ENCODE peak calls at places on chromosome 10, in five cellular contexts. A is HCT116, Q is WTC11, V is K562, P is H1. J is an unnamed sample.

GRCh38 chr10:67492317-67493019 is 203.5 kb downstream of the CTNNA3 start:
- DNase-seq in A (no peak), Q (no peak), V (no peak), P (no peak), J (no peak)

GRCh38 chr10:80281292-80281691 is 8.2 kb downstream of the MAT1A start:
- DNase-seq in A (no peak), Q (no peak), V (no peak), P (no peak), J (no peak)

GRCh38 chr10:4810093-4810492 is 15.9 kb upstream of the AKR1E2 start:
- DNase-seq in A (no peak), Q (no peak), V (no peak), P (no peak), J (no peak)

GRCh38 chr10:92164024-92164423 is 126.9 kb downstream of the CPEB3 start:
- DNase-seq in A (no peak), Q (no peak), V (no peak), P (no peak), J (no peak)

GRCh38 chr10:108166401-108166800 is 1001.9 kb upstream of the SORCS1 start:
- DNase-seq in A (no peak), Q (no peak), V (no peak), P (no peak), J (no peak)

GRCh38 chr10:87660484-87661133 is 931 bp downstream of the PAPSS2 start:
- DNase-seq in A (no peak), Q (no peak), V (peak; percentile 63), P (no peak), J (no peak)

GRCh38 chr10:88651131-88651541 is 13.1 kb upstream of the LIPF start:
- DNase-seq in A (no peak), Q (no peak), V (no peak), P (no peak), J (no peak)

GRCh38 chr10:43252166-43252784 is 14.6 kb downstream of the RASGEF1A start:
- DNase-seq in A (no peak), Q (peak; percentile 7), V (no peak), P (no peak), J (no peak)

GRCh38 chr10:96420610-96421009 is 61.8 kb upstream of the OPALIN start:
- DNase-seq in A (no peak), Q (no peak), V (no peak), P (no peak), J (no peak)

GRCh38 chr10:82277591-82277990 is 402.6 kb downstream of the NRG3 start:
- DNase-seq in A (no peak), Q (no peak), V (no peak), P (no peak), J (no peak)

GRCh38 chr10:100327007-100327700 is 2.9 kb downstream of the PKD2L1 start:
- DNase-seq in A (no peak), Q (no peak), V (no peak), P (no peak), J (peak; percentile 90)

GRCh38 chr10:61554925-61555324 is 101.7 kb upstream of the TMEM26 start:
- DNase-seq in A (no peak), Q (no peak), V (no peak), P (no peak), J (no peak)
- TF ChIP-seq ATF3 in A (no peak), Q (no peak), V (no peak), P (no peak), J (no peak)

GRCh38 chr10:70140297-70140696 is 6.2 kb downstream of the TYSND1 start:
- DNase-seq in A (no peak), Q (no peak), V (no peak), P (no peak), J (no peak)
- TF ChIP-seq ATF3 in A (no peak), Q (no peak), V (no peak), P (no peak), J (no peak)

GRCh38 chr10:126433351-126433750 is 45.1 kb upstream of the ADAM12 start:
- DNase-seq in A (no peak), Q (no peak), V (no peak), P (no peak), J (no peak)
- TF ChIP-seq ATF3 in A (no peak), Q (no peak), V (no peak), P (no peak), J (no peak)

DNA sequence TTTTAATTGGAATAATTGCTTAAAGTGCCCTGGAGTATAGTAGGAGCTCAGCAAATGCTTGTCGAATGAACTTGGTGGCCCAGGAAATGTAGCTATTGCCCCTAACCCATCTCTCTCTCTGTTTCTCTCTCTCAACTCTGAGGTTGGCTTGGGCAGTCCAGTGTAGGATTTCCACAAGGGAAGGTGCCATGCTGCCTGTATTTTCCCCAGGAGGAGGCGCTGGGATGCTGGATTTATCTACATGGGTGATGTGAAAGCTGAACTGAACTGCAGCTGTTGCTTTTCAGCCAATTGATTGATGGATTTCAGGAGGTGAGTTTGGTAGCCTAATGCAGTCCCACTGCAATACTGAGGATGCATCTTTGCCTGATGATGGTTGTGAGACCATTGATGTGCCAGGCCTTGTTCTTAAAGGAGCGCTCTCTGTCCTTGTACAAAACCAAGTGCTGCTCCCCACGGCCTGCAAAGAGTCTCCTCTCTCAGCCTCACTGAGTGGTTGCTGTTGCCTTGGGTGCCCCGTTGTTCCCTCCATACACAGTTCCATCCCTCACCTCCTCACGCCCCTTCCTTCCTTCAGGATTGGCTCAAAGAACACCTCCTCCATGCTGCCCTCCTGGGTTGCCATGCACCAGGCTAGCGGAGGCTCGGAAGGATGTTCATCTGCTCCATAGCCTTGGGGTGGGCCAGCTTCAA is 200.6 kb downstream of the GLRX3 start:
- DNase-seq in A (no peak), Q (no peak), V (peak; percentile 1), P (no peak), J (no peak)
- TF ChIP-seq ATF3 in A (no peak), Q (no peak), V (no peak), P (no peak), J (no peak)

DNA sequence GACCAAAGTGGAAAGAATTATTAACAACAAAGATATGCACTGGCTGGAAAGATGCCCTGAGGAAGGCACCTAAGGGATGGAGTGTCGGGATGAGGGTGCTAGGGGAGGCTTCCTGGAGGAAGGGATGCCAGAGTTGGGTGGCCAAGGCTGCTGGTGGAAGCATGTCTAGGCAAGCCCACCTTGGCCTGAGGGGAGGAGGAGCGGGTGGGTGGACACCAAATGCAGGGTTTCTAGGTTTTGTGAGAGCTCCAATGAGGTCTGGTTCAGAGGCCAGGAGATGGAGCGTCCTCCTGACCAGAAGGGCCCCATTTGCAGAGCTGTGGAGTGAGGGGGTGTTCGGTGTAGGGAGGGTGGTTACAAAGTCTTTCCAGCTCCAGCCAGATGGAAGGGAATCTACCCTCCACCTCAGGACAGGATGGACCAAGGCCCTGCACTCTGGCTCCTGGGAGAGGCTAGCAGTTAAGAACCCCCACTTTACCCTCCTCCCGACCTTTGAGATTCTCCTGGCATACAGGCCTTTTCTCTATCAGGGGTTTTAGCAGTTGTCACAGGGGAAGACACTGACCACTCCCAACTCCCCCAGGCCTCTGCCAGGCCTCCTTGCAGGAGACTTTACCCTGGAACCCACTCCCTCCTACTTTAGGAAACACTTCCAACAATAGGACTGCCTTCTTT is 3.0 kb upstream of the DDIT4 start:
- DNase-seq in A (no peak), Q (no peak), V (no peak), P (no peak), J (no peak)
- TF ChIP-seq ATF3 in A (no peak), Q (no peak), V (no peak), P (no peak), J (no peak)